ENCODE peak calls at places on chromosomes 1 and 21, in nine cellular contexts. One of them, this sample, is unnamed.

GRCh38 chr1:227774721-227775665 is 39.8 kb downstream of the SNAP47 start:
- DNase-seq in fibroblast of pulmonary artery: peak; percentile 45
- DNase-seq in fibroblast of lung: no peak
- DNase-seq in DND-41: no peak
- DNase-seq in cardiac muscle cell: no peak
- DNase-seq in suprapubic skin: peak; percentile 78
- DNase-seq in brain microvascular endothelial cell: peak; percentile 40
- DNase-seq in OCI-LY7: no peak
- DNase-seq in testis: no peak
- DNase-seq in this sample: no peak

GRCh38 chr1:49298304-49298703 is 521.6 kb upstream of the BEND5 start:
- DNase-seq in fibroblast of pulmonary artery: no peak
- DNase-seq in fibroblast of lung: no peak
- DNase-seq in DND-41: no peak
- DNase-seq in cardiac muscle cell: no peak
- DNase-seq in suprapubic skin: no peak
- DNase-seq in brain microvascular endothelial cell: no peak
- DNase-seq in OCI-LY7: no peak
- DNase-seq in testis: peak; percentile 67
- DNase-seq in this sample: no peak

GRCh38 chr1:181089017-181089776 is 697 bp downstream of the IER5 start:
- DNase-seq in fibroblast of pulmonary artery: no peak
- DNase-seq in fibroblast of lung: no peak
- DNase-seq in DND-41: peak; percentile 45
- DNase-seq in cardiac muscle cell: peak; percentile 66
- DNase-seq in suprapubic skin: no peak
- DNase-seq in brain microvascular endothelial cell: no peak
- DNase-seq in OCI-LY7: peak; percentile 63
- DNase-seq in testis: no peak
- DNase-seq in this sample: no peak

GRCh38 chr1:22132517-22133235 is 10.2 kb downstream of the WNT4 start:
- DNase-seq in fibroblast of pulmonary artery: peak; percentile 58
- DNase-seq in fibroblast of lung: peak; percentile 60
- DNase-seq in DND-41: no peak
- DNase-seq in cardiac muscle cell: no peak
- DNase-seq in suprapubic skin: no peak
- DNase-seq in brain microvascular endothelial cell: peak; percentile 25
- DNase-seq in OCI-LY7: no peak
- DNase-seq in testis: no peak
- DNase-seq in this sample: peak; percentile 10

GRCh38 chr1:116909511-116910378 is at the start of gene PTGFRN:
- DNase-seq in fibroblast of pulmonary artery: peak; percentile 75
- DNase-seq in fibroblast of lung: peak; percentile 24
- DNase-seq in DND-41: no peak
- DNase-seq in cardiac muscle cell: peak; percentile 87
- DNase-seq in suprapubic skin: peak; percentile 84
- DNase-seq in brain microvascular endothelial cell: peak; percentile 35
- DNase-seq in OCI-LY7: no peak
- DNase-seq in testis: peak; percentile 85
- DNase-seq in this sample: peak; percentile 24

GRCh38 chr1:211985556-211986264 is 49.6 kb downstream of the INTS7 start:
- DNase-seq in fibroblast of pulmonary artery: no peak
- DNase-seq in fibroblast of lung: no peak
- DNase-seq in DND-41: no peak
- DNase-seq in cardiac muscle cell: no peak
- DNase-seq in suprapubic skin: no peak
- DNase-seq in brain microvascular endothelial cell: no peak
- DNase-seq in OCI-LY7: no peak
- DNase-seq in testis: no peak
- DNase-seq in this sample: no peak

GRCh38 chr21:33975548-33976081 is 60.0 kb upstream of the ATP5PO start:
- DNase-seq in fibroblast of pulmonary artery: no peak
- DNase-seq in fibroblast of lung: no peak
- DNase-seq in DND-41: peak; percentile 80
- DNase-seq in cardiac muscle cell: no peak
- DNase-seq in suprapubic skin: no peak
- DNase-seq in brain microvascular endothelial cell: peak; percentile 45
- DNase-seq in OCI-LY7: peak; percentile 69
- DNase-seq in testis: no peak
- DNase-seq in this sample: no peak

GRCh38 chr1:175822575-175822974 is 79.2 kb upstream of the TNR start:
- DNase-seq in fibroblast of pulmonary artery: no peak
- DNase-seq in fibroblast of lung: no peak
- DNase-seq in DND-41: no peak
- DNase-seq in cardiac muscle cell: no peak
- DNase-seq in suprapubic skin: no peak
- DNase-seq in brain microvascular endothelial cell: no peak
- DNase-seq in OCI-LY7: no peak
- DNase-seq in testis: no peak
- DNase-seq in this sample: no peak

GRCh38 chr1:162835157-162835899 is 25.6 kb downstream of the CCDC190 start:
- DNase-seq in fibroblast of pulmonary artery: peak; percentile 47
- DNase-seq in fibroblast of lung: peak; percentile 62
- DNase-seq in DND-41: no peak
- DNase-seq in cardiac muscle cell: no peak
- DNase-seq in suprapubic skin: no peak
- DNase-seq in brain microvascular endothelial cell: no peak
- DNase-seq in OCI-LY7: no peak
- DNase-seq in testis: no peak
- DNase-seq in this sample: no peak

DNA sequence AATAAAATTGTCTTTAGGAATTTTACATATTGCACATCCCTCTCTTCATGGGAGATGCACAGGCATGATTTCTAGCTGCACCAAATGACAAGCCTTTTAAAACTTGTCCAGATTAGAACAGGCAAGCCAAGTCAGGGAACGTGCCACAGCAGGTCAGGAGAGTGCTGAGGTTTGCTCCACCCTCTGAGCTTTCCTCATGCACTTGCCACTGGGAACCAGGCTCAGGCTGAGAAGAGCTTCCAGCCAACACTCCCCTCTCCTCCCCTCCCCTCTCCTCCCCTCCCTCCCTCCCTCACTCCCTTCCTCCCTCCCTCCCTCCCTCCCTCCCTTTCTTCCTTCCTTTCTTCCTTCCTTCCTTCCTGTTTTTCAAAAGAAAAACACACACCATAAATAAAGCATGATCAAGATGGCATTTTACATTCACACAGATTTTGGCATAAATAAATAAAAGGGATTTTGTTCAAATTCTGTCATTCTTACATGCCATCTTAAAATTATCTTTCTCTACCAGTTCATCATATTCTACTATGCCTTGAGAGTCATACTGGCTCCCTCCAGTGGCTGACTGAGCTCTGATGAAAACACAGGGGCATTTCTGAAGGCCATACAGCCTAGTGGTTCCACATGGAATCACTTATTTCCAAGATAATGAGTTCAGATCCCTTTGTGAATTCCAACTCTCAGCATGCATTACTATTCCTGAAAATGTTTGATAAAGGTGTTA is 622.8 kb upstream of the PKN2 start:
- DNase-seq in fibroblast of pulmonary artery: peak; percentile 80
- DNase-seq in fibroblast of lung: peak; percentile 79
- DNase-seq in DND-41: peak; percentile 19
- DNase-seq in cardiac muscle cell: peak; percentile 80
- DNase-seq in suprapubic skin: no peak
- DNase-seq in brain microvascular endothelial cell: peak; percentile 57
- DNase-seq in OCI-LY7: peak; percentile 19
- DNase-seq in testis: peak; percentile 78
- DNase-seq in this sample: peak; percentile 10
- TF ChIP-seq CTCF in fibroblast of pulmonary artery: peak; percentile 97
- TF ChIP-seq CTCF in fibroblast of lung: peak; percentile 88
- TF ChIP-seq CTCF in DND-41: peak; percentile 54
- TF ChIP-seq CTCF in cardiac muscle cell: peak; percentile 92
- TF ChIP-seq CTCF in suprapubic skin: peak; percentile 78
- TF ChIP-seq CTCF in brain microvascular endothelial cell: peak; percentile 92
- TF ChIP-seq CTCF in OCI-LY7: peak; percentile 70
- TF ChIP-seq CTCF in testis: peak; percentile 68
- TF ChIP-seq CTCF in this sample: peak; percentile 70

DNA sequence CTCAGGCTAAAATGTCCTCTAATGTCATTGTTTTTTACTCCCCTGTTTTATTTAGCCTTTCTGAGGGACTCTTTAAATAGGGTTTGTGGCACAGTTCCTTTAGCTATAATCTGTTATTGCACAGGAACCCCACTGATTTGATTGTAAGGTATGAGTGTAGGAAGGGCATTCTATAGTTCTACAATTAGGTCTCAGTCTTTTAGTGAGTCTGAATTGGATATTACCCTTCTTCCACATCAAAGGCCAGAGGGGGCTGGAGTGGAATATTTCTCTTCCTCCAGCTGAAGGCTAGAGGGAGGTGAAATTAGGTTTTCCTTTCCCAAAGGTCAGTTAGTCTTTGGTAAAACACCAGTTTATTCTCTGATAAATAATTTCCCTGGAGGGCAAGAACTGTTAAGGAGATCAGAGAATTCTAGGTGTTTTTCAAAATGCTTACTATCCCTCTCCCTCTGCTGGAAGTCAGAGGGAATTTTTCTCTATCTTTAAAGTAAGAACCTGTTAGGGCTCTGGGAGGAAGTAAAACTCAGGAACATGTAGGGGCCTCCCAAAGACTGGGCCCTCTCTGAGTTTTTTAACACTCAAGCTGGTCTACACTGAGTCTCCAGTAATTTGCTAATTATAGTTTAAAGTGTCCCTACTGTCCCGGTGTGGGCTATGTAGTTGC is 176.3 kb upstream of the ZNHIT6 start:
- DNase-seq in fibroblast of pulmonary artery: peak; percentile 42
- DNase-seq in fibroblast of lung: peak; percentile 44
- DNase-seq in DND-41: no peak
- DNase-seq in cardiac muscle cell: peak; percentile 34
- DNase-seq in suprapubic skin: no peak
- DNase-seq in brain microvascular endothelial cell: no peak
- DNase-seq in OCI-LY7: no peak
- DNase-seq in testis: no peak
- DNase-seq in this sample: no peak
- TF ChIP-seq CTCF in fibroblast of pulmonary artery: peak; percentile 66
- TF ChIP-seq CTCF in fibroblast of lung: peak; percentile 65
- TF ChIP-seq CTCF in DND-41: peak; percentile 43
- TF ChIP-seq CTCF in cardiac muscle cell: peak; percentile 57
- TF ChIP-seq CTCF in suprapubic skin: no peak
- TF ChIP-seq CTCF in brain microvascular endothelial cell: peak; percentile 61
- TF ChIP-seq CTCF in OCI-LY7: peak; percentile 21
- TF ChIP-seq CTCF in testis: peak; percentile 13
- TF ChIP-seq CTCF in this sample: peak; percentile 65

GRCh38 chr1:167690053-167690452 is 31.7 kb upstream of the MPZL1 start:
- DNase-seq in fibroblast of pulmonary artery: no peak
- DNase-seq in fibroblast of lung: no peak
- DNase-seq in DND-41: no peak
- DNase-seq in cardiac muscle cell: no peak
- DNase-seq in suprapubic skin: no peak
- DNase-seq in brain microvascular endothelial cell: no peak
- DNase-seq in OCI-LY7: no peak
- DNase-seq in testis: no peak
- DNase-seq in this sample: no peak

GRCh38 chr1:167683641-167684502 is 37.9 kb upstream of the MPZL1 start:
- DNase-seq in fibroblast of pulmonary artery: peak; percentile 36
- DNase-seq in fibroblast of lung: peak; percentile 28
- DNase-seq in DND-41: no peak
- DNase-seq in cardiac muscle cell: peak; percentile 92
- DNase-seq in suprapubic skin: no peak
- DNase-seq in brain microvascular endothelial cell: peak; percentile 33
- DNase-seq in OCI-LY7: no peak
- DNase-seq in testis: no peak
- DNase-seq in this sample: no peak

GRCh38 chr1:167689569-167689925 is 32.2 kb upstream of the MPZL1 start:
- DNase-seq in fibroblast of pulmonary artery: no peak
- DNase-seq in fibroblast of lung: no peak
- DNase-seq in DND-41: no peak
- DNase-seq in cardiac muscle cell: no peak
- DNase-seq in suprapubic skin: no peak
- DNase-seq in brain microvascular endothelial cell: peak; percentile 6
- DNase-seq in OCI-LY7: no peak
- DNase-seq in testis: no peak
- DNase-seq in this sample: no peak

GRCh38 chr1:167685844-167686243 is 35.9 kb upstream of the MPZL1 start:
- DNase-seq in fibroblast of pulmonary artery: no peak
- DNase-seq in fibroblast of lung: no peak
- DNase-seq in DND-41: no peak
- DNase-seq in cardiac muscle cell: peak; percentile 22
- DNase-seq in suprapubic skin: no peak
- DNase-seq in brain microvascular endothelial cell: no peak
- DNase-seq in OCI-LY7: no peak
- DNase-seq in testis: peak; percentile 37
- DNase-seq in this sample: no peak

DNA sequence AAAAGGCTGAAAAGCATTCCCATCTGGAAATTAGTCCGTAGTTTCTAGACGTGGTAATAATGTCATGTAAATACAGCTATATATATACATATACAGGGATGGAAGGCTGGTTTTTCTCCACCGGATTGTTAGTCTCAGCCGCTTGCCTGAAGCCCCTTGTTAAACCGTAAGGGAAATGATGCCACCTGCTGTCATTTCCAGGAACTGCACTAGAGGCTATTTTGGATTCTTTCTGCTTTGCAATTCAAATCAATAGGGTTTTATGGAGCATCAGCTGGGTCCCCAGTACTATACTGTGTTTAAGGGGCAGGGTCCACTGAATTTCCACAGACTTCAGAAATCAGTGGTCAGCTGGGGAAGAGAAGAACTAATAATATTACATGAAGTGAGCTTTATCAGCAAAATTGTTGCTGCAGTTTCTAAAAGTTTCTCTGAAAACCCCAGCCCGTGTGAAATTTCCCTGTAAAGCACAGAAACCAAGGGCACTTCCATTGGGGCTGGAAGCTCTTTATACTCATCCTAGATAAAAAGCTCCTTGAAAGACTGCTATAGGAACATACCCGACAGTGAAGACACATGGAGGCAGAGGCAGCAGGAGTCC is 33.8 kb upstream of the MPZL1 start:
- DNase-seq in fibroblast of pulmonary artery: peak; percentile 90
- DNase-seq in fibroblast of lung: peak; percentile 86
- DNase-seq in DND-41: peak; percentile 82
- DNase-seq in cardiac muscle cell: peak; percentile 84
- DNase-seq in suprapubic skin: no peak
- DNase-seq in brain microvascular endothelial cell: peak; percentile 85
- DNase-seq in OCI-LY7: peak; percentile 86
- DNase-seq in testis: peak; percentile 93
- DNase-seq in this sample: peak; percentile 48
- TF ChIP-seq CTCF in fibroblast of pulmonary artery: peak; percentile 96
- TF ChIP-seq CTCF in fibroblast of lung: peak; percentile 96
- TF ChIP-seq CTCF in DND-41: peak; percentile 97
- TF ChIP-seq CTCF in cardiac muscle cell: peak; percentile 86
- TF ChIP-seq CTCF in suprapubic skin: peak; percentile 89
- TF ChIP-seq CTCF in brain microvascular endothelial cell: peak; percentile 91
- TF ChIP-seq CTCF in OCI-LY7: peak; percentile 98
- TF ChIP-seq CTCF in testis: peak; percentile 92
- TF ChIP-seq CTCF in this sample: peak; percentile 92

GRCh38 chr1:209335090-209335692 is 248.3 kb upstream of the CAMK1G start:
- DNase-seq in fibroblast of pulmonary artery: peak; percentile 35
- DNase-seq in fibroblast of lung: peak; percentile 18
- DNase-seq in DND-41: peak; percentile 32
- DNase-seq in cardiac muscle cell: peak; percentile 70
- DNase-seq in suprapubic skin: no peak
- DNase-seq in brain microvascular endothelial cell: peak; percentile 18
- DNase-seq in OCI-LY7: peak; percentile 11
- DNase-seq in testis: peak; percentile 32
- DNase-seq in this sample: no peak
- TF ChIP-seq CTCF in fibroblast of pulmonary artery: peak; percentile 92
- TF ChIP-seq CTCF in fibroblast of lung: peak; percentile 81
- TF ChIP-seq CTCF in DND-41: peak; percentile 82
- TF ChIP-seq CTCF in cardiac muscle cell: peak; percentile 89
- TF ChIP-seq CTCF in suprapubic skin: no peak
- TF ChIP-seq CTCF in brain microvascular endothelial cell: peak; percentile 95
- TF ChIP-seq CTCF in OCI-LY7: peak; percentile 81
- TF ChIP-seq CTCF in testis: peak; percentile 31
- TF ChIP-seq CTCF in this sample: peak; percentile 83

GRCh38 chr21:46097826-46098286 is at the start of gene COL6A2:
- DNase-seq in fibroblast of pulmonary artery: peak; percentile 63
- DNase-seq in fibroblast of lung: peak; percentile 64
- DNase-seq in DND-41: no peak
- DNase-seq in cardiac muscle cell: peak; percentile 82
- DNase-seq in suprapubic skin: peak; percentile 81
- DNase-seq in brain microvascular endothelial cell: peak; percentile 36
- DNase-seq in OCI-LY7: no peak
- DNase-seq in testis: peak; percentile 67
- DNase-seq in this sample: no peak
- TF ChIP-seq CTCF in fibroblast of pulmonary artery: no peak
- TF ChIP-seq CTCF in fibroblast of lung: peak; percentile 14
- TF ChIP-seq CTCF in DND-41: no peak
- TF ChIP-seq CTCF in cardiac muscle cell: peak; percentile 31
- TF ChIP-seq CTCF in suprapubic skin: no peak
- TF ChIP-seq CTCF in brain microvascular endothelial cell: peak; percentile 2
- TF ChIP-seq CTCF in OCI-LY7: no peak
- TF ChIP-seq CTCF in testis: no peak
- TF ChIP-seq CTCF in this sample: peak; percentile 14

This sample was measured in AG09319.